ENCODE peak calls at places on chromosomes 7 and 10, in ten cellular contexts. One of them, this sample, is unnamed. For H3K4me1, the result is how much of the 10 kb centered on the place peaks cover.

GRCh38 chr7:27901028-27901760 is 161.2 kb downstream of the TAX1BP1 start:
- DNase-seq in neuronal stem cell: no peak
- DNase-seq in CD4-positive, CD25-positive, alpha-beta regulatory T cell: no peak
- DNase-seq in colonic mucosa: no peak
- DNase-seq in HAP-1: no peak
- DNase-seq in H9: no peak
- DNase-seq in adrenal gland: no peak
- DNase-seq in SK-N-SH: no peak
- DNase-seq in esophagus squamous epithelium: no peak
- DNase-seq in fibroblast of lung: peak
- DNase-seq in this sample: no peak

GRCh38 chr10:118210276-118210675 is 131.8 kb downstream of the FAM204A start:
- DNase-seq in esophagus squamous epithelium: no peak
- DNase-seq in H9: no peak
- DNase-seq in HAP-1: no peak
- DNase-seq in SK-N-SH: no peak
- DNase-seq in CD4-positive, CD25-positive, alpha-beta regulatory T cell: no peak
- DNase-seq in neuronal stem cell: no peak
- DNase-seq in colonic mucosa: no peak
- DNase-seq in adrenal gland: no peak
- DNase-seq in fibroblast of lung: peak
- DNase-seq in this sample: no peak

GRCh38 chr10:88874271-88874670 is 5.8 kb upstream of the STAMBPL1 start:
- DNase-seq in esophagus squamous epithelium: no peak
- DNase-seq in adrenal gland: no peak
- DNase-seq in HAP-1: no peak
- DNase-seq in colonic mucosa: no peak
- DNase-seq in fibroblast of lung: peak
- DNase-seq in SK-N-SH: no peak
- DNase-seq in H9: no peak
- DNase-seq in neuronal stem cell: no peak
- DNase-seq in CD4-positive, CD25-positive, alpha-beta regulatory T cell: no peak
- DNase-seq in this sample: no peak

GRCh38 chr7:104998040-104998752 is 15.8 kb upstream of the KMT2E start:
- DNase-seq in colonic mucosa: no peak
- DNase-seq in HAP-1: no peak
- DNase-seq in CD4-positive, CD25-positive, alpha-beta regulatory T cell: no peak
- DNase-seq in H9: no peak
- DNase-seq in neuronal stem cell: no peak
- DNase-seq in esophagus squamous epithelium: no peak
- DNase-seq in adrenal gland: no peak
- DNase-seq in fibroblast of lung: no peak
- DNase-seq in SK-N-SH: no peak
- DNase-seq in this sample: no peak

GRCh38 chr7:158322616-158323530 is 264.8 kb downstream of the PTPRN2 start:
- DNase-seq in colonic mucosa: no peak
- DNase-seq in esophagus squamous epithelium: no peak
- DNase-seq in neuronal stem cell: no peak
- DNase-seq in CD4-positive, CD25-positive, alpha-beta regulatory T cell: no peak
- DNase-seq in fibroblast of lung: no peak
- DNase-seq in H9: peak
- DNase-seq in HAP-1: no peak
- DNase-seq in adrenal gland: no peak
- DNase-seq in SK-N-SH: peak
- DNase-seq in this sample: no peak

GRCh38 chr10:94285271-94285670 is 77.5 kb downstream of the NOC3L start:
- DNase-seq in fibroblast of lung: no peak
- DNase-seq in H9: no peak
- DNase-seq in neuronal stem cell: no peak
- DNase-seq in SK-N-SH: no peak
- DNase-seq in CD4-positive, CD25-positive, alpha-beta regulatory T cell: no peak
- DNase-seq in HAP-1: no peak
- DNase-seq in adrenal gland: no peak
- DNase-seq in esophagus squamous epithelium: no peak
- DNase-seq in colonic mucosa: no peak
- DNase-seq in this sample: no peak

GRCh38 chr7:30633223-30633622 is 38.5 kb downstream of the GARS1 start:
- DNase-seq in H9: no peak
- DNase-seq in neuronal stem cell: no peak
- DNase-seq in HAP-1: no peak
- DNase-seq in fibroblast of lung: no peak
- DNase-seq in adrenal gland: no peak
- DNase-seq in SK-N-SH: no peak
- DNase-seq in esophagus squamous epithelium: no peak
- DNase-seq in colonic mucosa: no peak
- DNase-seq in CD4-positive, CD25-positive, alpha-beta regulatory T cell: no peak
- DNase-seq in this sample: no peak

GRCh38 chr7:24572421-24573007 is 738 bp upstream of the PALS2 start:
- DNase-seq in HAP-1: no peak
- DNase-seq in CD4-positive, CD25-positive, alpha-beta regulatory T cell: no peak
- DNase-seq in esophagus squamous epithelium: no peak
- DNase-seq in fibroblast of lung: peak
- DNase-seq in SK-N-SH: peak
- DNase-seq in neuronal stem cell: no peak
- DNase-seq in H9: no peak
- DNase-seq in adrenal gland: peak
- DNase-seq in colonic mucosa: peak
- DNase-seq in this sample: peak

GRCh38 chr10:85655394-85655793 is 711.2 kb downstream of the GRID1 start:
- DNase-seq in colonic mucosa: no peak
- DNase-seq in CD4-positive, CD25-positive, alpha-beta regulatory T cell: no peak
- DNase-seq in H9: no peak
- DNase-seq in SK-N-SH: no peak
- DNase-seq in HAP-1: no peak
- DNase-seq in esophagus squamous epithelium: no peak
- DNase-seq in adrenal gland: no peak
- DNase-seq in fibroblast of lung: peak
- DNase-seq in neuronal stem cell: no peak
- DNase-seq in this sample: no peak

GRCh38 chr7:78020131-78020873 is 221.7 kb downstream of the PHTF2 start:
- DNase-seq in neuronal stem cell: peak
- DNase-seq in CD4-positive, CD25-positive, alpha-beta regulatory T cell: no peak
- DNase-seq in fibroblast of lung: peak
- DNase-seq in esophagus squamous epithelium: no peak
- DNase-seq in HAP-1: peak
- DNase-seq in adrenal gland: peak
- DNase-seq in colonic mucosa: peak
- DNase-seq in H9: no peak
- DNase-seq in SK-N-SH: peak
- DNase-seq in this sample: peak

GRCh38 chr7:87152112-87152896 is at the start of gene DMTF1:
- DNase-seq in esophagus squamous epithelium: peak
- DNase-seq in SK-N-SH: peak
- DNase-seq in HAP-1: peak
- DNase-seq in neuronal stem cell: peak
- DNase-seq in fibroblast of lung: peak
- DNase-seq in colonic mucosa: peak
- DNase-seq in H9: peak
- DNase-seq in adrenal gland: peak
- DNase-seq in CD4-positive, CD25-positive, alpha-beta regulatory T cell: peak
- DNase-seq in this sample: peak

GRCh38 chr10:124072541-124072940 is 20.9 kb downstream of the CHST15 start:
- DNase-seq in fibroblast of lung: no peak
- DNase-seq in HAP-1: no peak
- DNase-seq in neuronal stem cell: no peak
- DNase-seq in esophagus squamous epithelium: no peak
- DNase-seq in colonic mucosa: no peak
- DNase-seq in H9: no peak
- DNase-seq in adrenal gland: no peak
- DNase-seq in SK-N-SH: no peak
- DNase-seq in CD4-positive, CD25-positive, alpha-beta regulatory T cell: no peak
- DNase-seq in this sample: no peak
- H3K4me1 ChIP-seq in fibroblast of lung: under half
- H3K4me1 ChIP-seq in HAP-1: under half
- H3K4me1 ChIP-seq in neuronal stem cell: under half
- H3K4me1 ChIP-seq in esophagus squamous epithelium: half or more
- H3K4me1 ChIP-seq in colonic mucosa: under half
- H3K4me1 ChIP-seq in H9: under half
- H3K4me1 ChIP-seq in adrenal gland: under half
- H3K4me1 ChIP-seq in SK-N-SH: under half
- H3K4me1 ChIP-seq in CD4-positive, CD25-positive, alpha-beta regulatory T cell: under half
- H3K4me1 ChIP-seq in this sample: under half

DNA sequence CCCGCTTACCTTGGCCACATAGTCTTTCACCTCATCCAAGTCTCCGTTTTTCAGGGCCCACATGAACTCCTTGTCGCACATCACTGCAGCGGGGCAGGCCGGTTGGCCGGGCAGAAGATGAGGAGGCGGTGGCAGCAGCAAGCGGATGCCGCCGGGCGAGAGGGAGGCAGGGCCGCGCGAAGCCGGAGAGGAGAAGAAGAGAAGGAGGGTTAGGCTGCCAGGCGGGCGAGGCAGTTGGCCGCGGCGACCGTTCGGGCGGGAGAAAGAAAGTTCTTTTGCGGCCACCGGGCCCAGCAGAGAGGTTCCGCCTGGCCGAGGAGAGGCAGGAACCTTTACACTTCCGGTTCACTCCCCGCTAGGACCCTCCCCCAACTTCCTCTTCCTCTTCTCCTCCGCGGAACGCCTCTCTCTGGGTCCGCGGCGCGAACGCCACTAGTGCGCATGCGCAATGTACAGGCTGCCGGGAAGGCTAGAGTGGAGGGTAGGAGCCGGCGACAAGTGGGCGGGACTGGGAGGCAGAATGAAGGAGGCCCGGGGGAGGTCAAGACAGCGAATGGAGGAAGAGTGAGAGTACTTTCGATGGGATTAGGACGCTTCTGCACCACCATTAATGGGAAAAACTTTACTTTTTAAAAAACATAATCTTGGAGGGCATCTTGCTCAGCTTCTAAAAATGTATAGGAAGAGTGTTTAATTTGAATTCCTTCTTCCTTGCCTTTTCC is at the start of gene MTPN:
- DNase-seq in CD4-positive, CD25-positive, alpha-beta regulatory T cell: peak
- DNase-seq in fibroblast of lung: peak
- DNase-seq in H9: peak
- DNase-seq in colonic mucosa: peak
- DNase-seq in HAP-1: peak
- DNase-seq in SK-N-SH: peak
- DNase-seq in neuronal stem cell: peak
- DNase-seq in adrenal gland: peak
- DNase-seq in esophagus squamous epithelium: peak
- DNase-seq in this sample: peak
- H3K4me1 ChIP-seq in CD4-positive, CD25-positive, alpha-beta regulatory T cell: half or more
- H3K4me1 ChIP-seq in fibroblast of lung: under half
- H3K4me1 ChIP-seq in H9: under half
- H3K4me1 ChIP-seq in colonic mucosa: under half
- H3K4me1 ChIP-seq in HAP-1: under half
- H3K4me1 ChIP-seq in SK-N-SH: under half
- H3K4me1 ChIP-seq in neuronal stem cell: under half
- H3K4me1 ChIP-seq in adrenal gland: under half
- H3K4me1 ChIP-seq in esophagus squamous epithelium: half or more
- H3K4me1 ChIP-seq in this sample: under half

DNA sequence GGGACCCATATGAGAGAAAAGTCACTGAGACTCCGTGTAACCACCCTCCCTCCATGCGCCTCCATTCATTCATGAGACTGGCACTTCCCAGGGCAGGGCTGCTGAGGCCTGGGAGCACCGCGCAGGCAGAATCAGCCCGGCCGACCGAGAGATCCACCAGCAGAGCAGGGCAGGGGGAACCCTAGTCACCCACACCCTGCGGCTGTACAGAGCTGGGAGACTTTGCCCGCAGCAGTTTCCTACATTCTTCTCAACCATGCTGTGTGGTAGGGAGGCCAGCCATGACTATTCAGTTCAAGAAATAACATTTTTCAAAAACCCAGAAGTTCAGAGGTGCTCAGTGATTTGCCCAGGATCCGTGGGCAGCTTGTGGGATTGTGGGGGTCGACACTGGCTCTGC is 132.3 kb downstream of the PRKAG2 start:
- DNase-seq in HAP-1: no peak
- DNase-seq in esophagus squamous epithelium: no peak
- DNase-seq in H9: no peak
- DNase-seq in SK-N-SH: no peak
- DNase-seq in adrenal gland: no peak
- DNase-seq in fibroblast of lung: no peak
- DNase-seq in CD4-positive, CD25-positive, alpha-beta regulatory T cell: no peak
- DNase-seq in neuronal stem cell: no peak
- DNase-seq in colonic mucosa: no peak
- DNase-seq in this sample: no peak
- H3K4me1 ChIP-seq in HAP-1: under half
- H3K4me1 ChIP-seq in esophagus squamous epithelium: under half
- H3K4me1 ChIP-seq in H9: under half
- H3K4me1 ChIP-seq in SK-N-SH: under half
- H3K4me1 ChIP-seq in adrenal gland: under half
- H3K4me1 ChIP-seq in fibroblast of lung: under half
- H3K4me1 ChIP-seq in CD4-positive, CD25-positive, alpha-beta regulatory T cell: under half
- H3K4me1 ChIP-seq in neuronal stem cell: under half
- H3K4me1 ChIP-seq in colonic mucosa: under half
- H3K4me1 ChIP-seq in this sample: under half

GRCh38 chr10:91803386-91804125 is 5.3 kb downstream of the TNKS2 start:
- DNase-seq in SK-N-SH: no peak
- DNase-seq in H9: no peak
- DNase-seq in esophagus squamous epithelium: no peak
- DNase-seq in HAP-1: no peak
- DNase-seq in neuronal stem cell: no peak
- DNase-seq in CD4-positive, CD25-positive, alpha-beta regulatory T cell: no peak
- DNase-seq in adrenal gland: no peak
- DNase-seq in colonic mucosa: no peak
- DNase-seq in fibroblast of lung: no peak
- DNase-seq in this sample: no peak
- H3K4me1 ChIP-seq in SK-N-SH: under half
- H3K4me1 ChIP-seq in H9: under half
- H3K4me1 ChIP-seq in esophagus squamous epithelium: half or more
- H3K4me1 ChIP-seq in HAP-1: under half
- H3K4me1 ChIP-seq in neuronal stem cell: under half
- H3K4me1 ChIP-seq in CD4-positive, CD25-positive, alpha-beta regulatory T cell: under half
- H3K4me1 ChIP-seq in adrenal gland: under half
- H3K4me1 ChIP-seq in colonic mucosa: under half
- H3K4me1 ChIP-seq in fibroblast of lung: under half
- H3K4me1 ChIP-seq in this sample: under half